ENCODE peak calls at places on chromosome 7, in seven cellular contexts. U, J, C, B, E, R and W are unnamed samples.

GRCh38 chr7:87600130-87601124 is at the start of gene ABCB1:
- DNase-seq in U (no peak), J (no peak), C (peak), B (peak), E (peak), R (peak), W (peak)

GRCh38 chr7:157827045-157827862 is 490.4 kb downstream of the DNAJB6 start:
- DNase-seq in U (no peak), J (no peak), C (no peak), B (no peak), E (no peak), R (no peak), W (no peak)

GRCh38 chr7:45978010-45978681 is 57.1 kb upstream of the IGFBP3 start:
- DNase-seq in U (peak), J (peak), C (no peak), B (peak), E (no peak), R (peak), W (no peak)

GRCh38 chr7:29484280-29484679 is 79.4 kb upstream of the PRR15 start:
- DNase-seq in U (no peak), J (no peak), C (no peak), B (no peak), E (no peak), R (no peak), W (no peak)

GRCh38 chr7:140156460-140157080 is 20.2 kb downstream of the KDM7A start:
- DNase-seq in U (no peak), J (no peak), C (no peak), B (no peak), E (no peak), R (no peak), W (no peak)

GRCh38 chr7:151134743-151135524 is 32.6 kb downstream of the GBX1 start:
- DNase-seq in U (no peak), J (no peak), C (no peak), B (no peak), E (no peak), R (no peak), W (no peak)

GRCh38 chr7:44541876-44542610 is 913 bp upstream of the NPC1L1 start:
- DNase-seq in U (no peak), J (no peak), C (no peak), B (no peak), E (no peak), R (no peak), W (no peak)

GRCh38 chr7:130063036-130063435 is 7.3 kb upstream of the KLHDC10 start:
- DNase-seq in U (no peak), J (peak), C (peak), B (peak), E (peak), R (peak), W (peak)

GRCh38 chr7:24498439-24498838 is 74.8 kb upstream of the PALS2 start:
- DNase-seq in U (no peak), J (no peak), C (no peak), B (no peak), E (no peak), R (no peak), W (no peak)

GRCh38 chr7:94423865-94424264 is 29.2 kb downstream of the COL1A2 start:
- DNase-seq in U (no peak), J (no peak), C (no peak), B (no peak), E (no peak), R (peak), W (no peak)

GRCh38 chr7:471191-471865 is 48.3 kb downstream of the PDGFA start:
- DNase-seq in U (no peak), J (no peak), C (no peak), B (no peak), E (no peak), R (no peak), W (no peak)

GRCh38 chr7:97971990-97972943 is 17.7 kb downstream of the OCM2 start:
- DNase-seq in U (peak), J (no peak), C (peak), B (peak), E (peak), R (peak), W (peak)

GRCh38 chr7:107692501-107692900 is 31.9 kb downstream of the SLC26A4 start:
- DNase-seq in U (no peak), J (no peak), C (no peak), B (no peak), E (no peak), R (no peak), W (no peak)

GRCh38 chr7:132169730-132170129 is 406.5 kb downstream of the PLXNA4 start:
- DNase-seq in U (no peak), J (no peak), C (no peak), B (peak), E (no peak), R (no peak), W (no peak)

GRCh38 chr7:47424523-47424922 is 157.4 kb downstream of the TNS3 start:
- DNase-seq in U (no peak), J (no peak), C (no peak), B (no peak), E (peak), R (no peak), W (no peak)

GRCh38 chr7:138440460-138440859 is 19.6 kb upstream of the TRIM24 start:
- DNase-seq in U (no peak), J (no peak), C (no peak), B (no peak), E (no peak), R (no peak), W (no peak)

GRCh38 chr7:127616709-127617108 is 1.2 kb downstream of the PAX4 start:
- DNase-seq in U (no peak), J (no peak), C (no peak), B (no peak), E (no peak), R (no peak), W (no peak)

GRCh38 chr7:37352974-37353948 is 95.4 kb downstream of the ELMO1 start:
- DNase-seq in U (no peak), J (no peak), C (no peak), B (peak), E (peak), R (no peak), W (peak)

GRCh38 chr7:83921798-83922607 is 272.6 kb downstream of the SEMA3A start:
- DNase-seq in U (no peak), J (no peak), C (no peak), B (peak), E (no peak), R (peak), W (no peak)

GRCh38 chr7:144497296-144497695 is 93.8 kb upstream of the NOBOX start:
- DNase-seq in U (no peak), J (no peak), C (no peak), B (no peak), E (no peak), R (no peak), W (no peak)

GRCh38 chr7:99379043-99379577 is 4.6 kb downstream of the ARPC1B start:
- DNase-seq in U (peak), J (peak), C (no peak), B (no peak), E (peak), R (peak), W (peak)

GRCh38 chr7:47303014-47303694 is 278.8 kb downstream of the TNS3 start:
- DNase-seq in U (no peak), J (no peak), C (no peak), B (no peak), E (no peak), R (no peak), W (no peak)

GRCh38 chr7:94249631-94250030 is 145.1 kb upstream of the COL1A2 start:
- DNase-seq in U (no peak), J (no peak), C (no peak), B (no peak), E (no peak), R (no peak), W (no peak)

GRCh38 chr7:131051304-131051703 is 276.4 kb upstream of the MKLN1 start:
- DNase-seq in U (no peak), J (no peak), C (no peak), B (no peak), E (no peak), R (no peak), W (no peak)

GRCh38 chr7:33986951-33987948 is 81.9 kb downstream of the BMPER start:
- DNase-seq in U (no peak), J (peak), C (no peak), B (no peak), E (no peak), R (peak), W (no peak)

GRCh38 chr7:148395292-148395691 is 195.3 kb upstream of the C7orf33 start:
- DNase-seq in U (no peak), J (no peak), C (no peak), B (peak), E (no peak), R (no peak), W (no peak)

GRCh38 chr7:111529507-111530355 is 32.6 kb downstream of the IMMP2L start:
- DNase-seq in U (no peak), J (peak), C (no peak), B (no peak), E (no peak), R (peak), W (no peak)

GRCh38 chr7:94045566-94045965 is 41.4 kb upstream of the BET1 start:
- DNase-seq in U (no peak), J (no peak), C (no peak), B (no peak), E (no peak), R (no peak), W (no peak)

GRCh38 chr7:157690833-157691382 is 354.1 kb downstream of the DNAJB6 start:
- DNase-seq in U (no peak), J (peak), C (no peak), B (peak), E (peak), R (peak), W (no peak)

GRCh38 chr7:138720286-138720685 is 19.1 kb upstream of the SVOPL start:
- DNase-seq in U (no peak), J (no peak), C (no peak), B (no peak), E (no peak), R (no peak), W (no peak)

GRCh38 chr7:147245274-147245673 is 1128.7 kb downstream of the CNTNAP2 start:
- DNase-seq in U (no peak), J (peak), C (no peak), B (peak), E (peak), R (peak), W (no peak)

GRCh38 chr7:1694551-1694950 is 24.5 kb downstream of the ELFN1 start:
- DNase-seq in U (no peak), J (no peak), C (no peak), B (no peak), E (peak), R (no peak), W (no peak)

GRCh38 chr7:23622469-23622868 is 25.3 kb downstream of the CCDC126 start:
- DNase-seq in U (no peak), J (no peak), C (no peak), B (no peak), E (no peak), R (peak), W (no peak)

GRCh38 chr7:138245682-138246081 is 169.4 kb downstream of the AKR1D1 start:
- DNase-seq in U (no peak), J (no peak), C (no peak), B (no peak), E (no peak), R (peak), W (no peak)

GRCh38 chr7:158428842-158429753 is 158.5 kb downstream of the PTPRN2 start:
- DNase-seq in U (no peak), J (no peak), C (no peak), B (no peak), E (no peak), R (no peak), W (no peak)

GRCh38 chr7:78223598-78223997 is 425.0 kb downstream of the PHTF2 start:
- DNase-seq in U (no peak), J (no peak), C (no peak), B (no peak), E (no peak), R (no peak), W (no peak)

GRCh38 chr7:78225534-78225933 is 427.0 kb downstream of the PHTF2 start:
- DNase-seq in U (no peak), J (no peak), C (no peak), B (no peak), E (no peak), R (peak), W (no peak)

GRCh38 chr7:78220754-78221153 is 422.2 kb downstream of the PHTF2 start:
- DNase-seq in U (no peak), J (no peak), C (no peak), B (no peak), E (no peak), R (no peak), W (no peak)

GRCh38 chr7:78224923-78225322 is 426.4 kb downstream of the PHTF2 start:
- DNase-seq in U (no peak), J (no peak), C (no peak), B (no peak), E (no peak), R (no peak), W (no peak)

DNA sequence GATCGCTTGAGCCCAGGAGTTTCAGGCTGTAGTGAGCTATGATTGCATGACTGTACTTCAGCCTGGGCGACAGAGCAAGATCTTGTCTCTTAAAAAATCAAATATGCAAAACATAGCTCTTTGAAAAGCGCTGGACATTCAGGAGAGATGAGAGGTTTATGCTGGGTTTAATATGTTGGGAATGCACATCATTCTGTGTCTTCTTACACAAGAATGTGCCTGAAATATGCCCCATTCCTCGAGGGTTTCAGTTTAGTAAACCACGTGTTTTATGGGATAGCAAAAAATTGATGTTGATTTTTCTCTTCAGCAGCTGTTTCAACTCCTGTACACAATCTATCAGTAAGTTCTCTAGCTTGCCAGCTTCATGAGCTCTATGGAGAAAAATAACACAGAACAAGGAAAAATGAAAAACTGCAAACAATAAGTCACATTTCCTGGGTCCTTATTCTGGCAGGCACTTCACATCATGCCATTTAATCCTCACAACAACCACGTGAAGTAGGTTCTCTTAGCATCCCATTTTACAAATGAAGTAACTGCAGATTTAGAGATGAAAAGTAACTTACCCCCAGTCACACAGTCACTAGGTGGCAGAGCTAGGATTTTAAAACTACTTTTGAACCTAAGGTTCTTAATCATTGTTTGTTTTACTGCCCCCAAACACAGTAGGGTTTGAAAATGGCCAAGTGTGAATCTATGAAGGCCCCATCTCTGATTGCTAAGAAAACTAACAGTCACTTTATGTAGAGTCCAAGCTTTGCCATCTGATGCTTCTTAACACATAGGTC is 423.6 kb downstream of the PHTF2 start:
- DNase-seq in U (no peak), J (no peak), C (no peak), B (no peak), E (no peak), R (peak), W (no peak)
- TF ChIP-seq CTCF in U (no peak), J (no peak), C (no peak), B (peak), E (no peak), R (no peak), W (no peak)

GRCh38 chr7:5478568-5479045 is 55.0 kb upstream of the TNRC18 start:
- DNase-seq in U (no peak), J (no peak), C (no peak), B (no peak), E (no peak), R (no peak), W (no peak)

GRCh38 chr7:5476001-5476400 is 52.4 kb upstream of the TNRC18 start:
- DNase-seq in U (no peak), J (no peak), C (no peak), B (no peak), E (no peak), R (no peak), W (no peak)

GRCh38 chr7:5479133-5479745 is 55.6 kb upstream of the TNRC18 start:
- DNase-seq in U (no peak), J (no peak), C (no peak), B (no peak), E (no peak), R (no peak), W (no peak)

GRCh38 chr7:5477126-5477525 is 53.5 kb upstream of the TNRC18 start:
- DNase-seq in U (no peak), J (no peak), C (no peak), B (no peak), E (no peak), R (no peak), W (no peak)

DNA sequence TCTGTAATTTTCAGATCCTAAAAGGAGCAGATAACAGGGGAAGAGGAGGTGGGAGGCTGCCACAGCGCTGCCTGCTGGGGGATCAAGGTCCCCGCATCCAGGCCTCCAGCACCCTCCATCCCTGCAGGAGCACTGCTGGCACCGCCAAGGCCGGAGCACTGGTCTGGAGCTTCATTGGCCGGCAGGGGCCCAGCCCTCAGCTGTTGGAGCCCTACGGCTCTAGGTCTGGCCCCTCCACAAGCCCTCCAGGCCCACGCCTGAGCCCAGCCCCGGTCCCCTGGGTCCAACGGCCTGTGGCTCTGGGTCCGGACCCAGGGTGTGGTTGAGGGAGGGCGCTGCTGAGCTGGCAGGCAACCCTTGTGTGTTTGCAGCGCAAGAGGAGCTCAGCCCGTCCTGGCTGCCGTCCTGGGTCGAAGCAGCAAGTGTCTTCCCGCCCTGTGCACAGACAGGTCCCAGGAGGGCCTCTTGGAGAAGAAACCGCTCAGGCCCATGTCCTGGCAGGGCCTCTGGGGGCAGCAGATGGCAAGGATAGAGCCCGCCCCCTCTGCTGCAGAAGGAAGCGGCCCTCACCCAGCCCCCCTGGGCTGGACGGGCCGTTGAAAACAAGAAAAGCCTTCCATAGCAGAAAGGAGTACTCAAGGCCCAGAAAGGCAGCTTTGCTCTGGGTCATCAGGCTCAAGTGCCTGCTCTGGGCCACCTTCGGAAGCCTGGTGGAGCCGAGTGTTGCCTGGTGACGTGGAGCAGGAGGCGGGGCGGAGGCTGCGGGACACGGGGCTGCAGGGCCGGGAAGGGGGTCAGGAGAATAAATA is 54.3 kb upstream of the TNRC18 start:
- DNase-seq in U (no peak), J (no peak), C (no peak), B (peak), E (no peak), R (no peak), W (peak)
- TF ChIP-seq CTCF in U (peak), J (peak), C (peak), B (peak), E (peak), R (peak), W (no peak)

GRCh38 chr7:73683056-73683915 is at the start of the genes BUD23 and DNAJC30:
- DNase-seq in U (peak), J (peak), C (peak), B (peak), E (peak), R (peak), W (peak)
- TF ChIP-seq CTCF in U (no peak), J (no peak), C (no peak), B (no peak), E (peak), R (no peak), W (no peak)

GRCh38 chr7:135232720-135233119 is 918 bp upstream of the STRA8 start:
- DNase-seq in U (no peak), J (no peak), C (no peak), B (peak), E (no peak), R (no peak), W (no peak)
- TF ChIP-seq CTCF in U (no peak), J (no peak), C (no peak), B (peak), E (no peak), R (peak), W (no peak)

GRCh38 chr7:20795361-20795760 is 8.7 kb upstream of the SP8 start:
- DNase-seq in U (no peak), J (no peak), C (no peak), B (peak), E (no peak), R (no peak), W (no peak)

GRCh38 chr7:20795881-20796280 is 9.2 kb upstream of the SP8 start:
- DNase-seq in U (no peak), J (no peak), C (no peak), B (peak), E (no peak), R (no peak), W (no peak)

GRCh38 chr7:20794676-20795075 is 8.0 kb upstream of the SP8 start:
- DNase-seq in U (no peak), J (no peak), C (no peak), B (peak), E (no peak), R (no peak), W (no peak)

GRCh38 chr7:20793258-20793657 is 6.6 kb upstream of the SP8 start:
- DNase-seq in U (no peak), J (no peak), C (no peak), B (peak), E (no peak), R (no peak), W (no peak)

DNA sequence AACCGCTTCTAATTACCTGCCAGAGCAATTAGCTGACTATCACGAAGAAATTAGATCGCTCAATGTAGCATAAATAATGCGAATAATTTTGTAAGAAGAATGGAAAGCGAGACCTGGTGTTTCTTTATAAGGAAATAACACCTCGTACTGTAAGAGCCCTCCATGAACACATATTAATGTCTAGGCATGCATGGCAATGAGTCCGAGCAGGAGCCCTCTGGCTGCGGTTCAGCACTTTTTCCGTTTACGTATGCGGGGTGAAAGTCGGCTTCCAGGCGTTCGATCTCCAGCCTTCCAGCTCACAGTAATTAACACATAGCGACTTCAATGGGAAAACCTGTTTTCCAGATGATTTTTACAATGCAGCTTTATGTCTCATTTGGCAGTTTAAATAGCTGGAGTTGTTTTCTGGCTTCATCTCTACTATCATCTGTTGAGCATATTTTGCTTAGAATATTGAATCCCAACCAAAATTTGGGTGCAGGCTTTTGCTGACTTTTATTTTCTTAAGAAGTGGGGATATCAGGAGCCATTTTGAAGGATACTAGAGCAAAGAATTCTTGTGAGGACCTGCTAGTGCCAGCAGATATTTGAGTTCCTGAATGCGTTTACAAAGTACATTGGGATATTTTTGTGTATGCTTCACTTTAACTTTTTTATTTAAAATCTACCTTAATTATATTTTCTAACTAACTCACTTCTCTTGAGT is 7.2 kb upstream of the SP8 start:
- DNase-seq in U (no peak), J (no peak), C (no peak), B (peak), E (no peak), R (no peak), W (no peak)
- TF ChIP-seq CTCF in U (no peak), J (no peak), C (no peak), B (peak), E (no peak), R (no peak), W (no peak)

GRCh38 chr7:82443801-82444219 is 233 bp upstream of the CACNA2D1 start:
- DNase-seq in U (peak), J (peak), C (no peak), B (peak), E (peak), R (peak), W (no peak)
- TF ChIP-seq CTCF in U (peak), J (no peak), C (no peak), B (no peak), E (no peak), R (no peak), W (no peak)